ENCODE peak calls at places on chromosomes 4 and X, in six cellular contexts. One of them, this sample, is unnamed.

GRCh38 chrX:72540318-72540717 is 32.3 kb downstream of the HDAC8 start:
- DNase-seq in GM23248: peak; percentile 41
- DNase-seq in endodermal cell: no peak
- DNase-seq in transverse colon: no peak
- DNase-seq in astrocyte: peak; percentile 10
- DNase-seq in dorsolateral prefrontal cortex: no peak
- DNase-seq in this sample: no peak

GRCh38 chr4:142817442-142817841 is 28.7 kb downstream of the INPP4B start:
- DNase-seq in GM23248: peak; percentile 95
- DNase-seq in endodermal cell: no peak
- DNase-seq in transverse colon: no peak
- DNase-seq in astrocyte: peak; percentile 98
- DNase-seq in dorsolateral prefrontal cortex: no peak
- DNase-seq in this sample: no peak

GRCh38 chr4:165872443-165873297 is at the start of gene TLL1:
- DNase-seq in GM23248: no peak
- DNase-seq in endodermal cell: peak; percentile 59
- DNase-seq in transverse colon: no peak
- DNase-seq in astrocyte: peak; percentile 16
- DNase-seq in dorsolateral prefrontal cortex: peak; percentile 39
- DNase-seq in this sample: no peak

GRCh38 chr4:38322709-38323108 is 341.3 kb upstream of the KLF3 start:
- DNase-seq in GM23248: peak; percentile 89
- DNase-seq in endodermal cell: no peak
- DNase-seq in transverse colon: no peak
- DNase-seq in astrocyte: peak; percentile 82
- DNase-seq in dorsolateral prefrontal cortex: no peak
- DNase-seq in this sample: no peak

GRCh38 chrX:38804481-38805293 is 3.4 kb downstream of the MID1IP1 start:
- DNase-seq in GM23248: peak; percentile 70
- DNase-seq in endodermal cell: peak; percentile 56
- DNase-seq in transverse colon: peak; percentile 23
- DNase-seq in astrocyte: no peak
- DNase-seq in dorsolateral prefrontal cortex: peak; percentile 28
- DNase-seq in this sample: no peak

GRCh38 chrX:68686684-68687045 is 39.2 kb downstream of the STARD8 start:
- DNase-seq in GM23248: peak; percentile 22
- DNase-seq in endodermal cell: no peak
- DNase-seq in transverse colon: no peak
- DNase-seq in astrocyte: peak; percentile 20
- DNase-seq in dorsolateral prefrontal cortex: no peak
- DNase-seq in this sample: no peak

GRCh38 chrX:153651540-153652079 is 4.6 kb downstream of the DUSP9 start:
- DNase-seq in GM23248: peak; percentile 28
- DNase-seq in endodermal cell: peak; percentile 67
- DNase-seq in transverse colon: no peak
- DNase-seq in astrocyte: no peak
- DNase-seq in dorsolateral prefrontal cortex: peak; percentile 10
- DNase-seq in this sample: no peak

GRCh38 chr4:6918345-6918744 is 8.7 kb downstream of the TBC1D14 start:
- DNase-seq in GM23248: no peak
- DNase-seq in endodermal cell: peak; percentile 54
- DNase-seq in transverse colon: no peak
- DNase-seq in astrocyte: no peak
- DNase-seq in dorsolateral prefrontal cortex: no peak
- DNase-seq in this sample: no peak

GRCh38 chrX:13607996-13608365 is 38.6 kb downstream of the EGFL6 start:
- DNase-seq in GM23248: no peak
- DNase-seq in endodermal cell: peak; percentile 54
- DNase-seq in transverse colon: no peak
- DNase-seq in astrocyte: no peak
- DNase-seq in dorsolateral prefrontal cortex: no peak
- DNase-seq in this sample: no peak

GRCh38 chr4:113350576-113350975 is 301.1 kb downstream of the ANK2 start:
- DNase-seq in GM23248: no peak
- DNase-seq in endodermal cell: no peak
- DNase-seq in transverse colon: no peak
- DNase-seq in astrocyte: no peak
- DNase-seq in dorsolateral prefrontal cortex: no peak
- DNase-seq in this sample: no peak

GRCh38 chr4:171203425-171203824 is 609.8 kb upstream of the GALNTL6 start:
- DNase-seq in GM23248: no peak
- DNase-seq in endodermal cell: no peak
- DNase-seq in transverse colon: no peak
- DNase-seq in astrocyte: peak; percentile 0
- DNase-seq in dorsolateral prefrontal cortex: no peak
- DNase-seq in this sample: no peak

GRCh38 chr4:182297659-182298058 is 54.5 kb downstream of the TENM3 start:
- DNase-seq in GM23248: no peak
- DNase-seq in endodermal cell: no peak
- DNase-seq in transverse colon: no peak
- DNase-seq in astrocyte: peak; percentile 78
- DNase-seq in dorsolateral prefrontal cortex: no peak
- DNase-seq in this sample: no peak

GRCh38 chrX:41029332-41029731 is 55.9 kb upstream of the USP9X start:
- DNase-seq in GM23248: no peak
- DNase-seq in endodermal cell: no peak
- DNase-seq in transverse colon: no peak
- DNase-seq in astrocyte: no peak
- DNase-seq in dorsolateral prefrontal cortex: no peak
- DNase-seq in this sample: no peak

GRCh38 chr4:151553874-151554273 is 144.9 kb downstream of the FHIP1A start:
- DNase-seq in GM23248: no peak
- DNase-seq in endodermal cell: no peak
- DNase-seq in transverse colon: peak; percentile 82
- DNase-seq in astrocyte: no peak
- DNase-seq in dorsolateral prefrontal cortex: no peak
- DNase-seq in this sample: no peak

GRCh38 chrX:3811331-3812311 is 98.2 kb upstream of the PRKX start:
- DNase-seq in GM23248: peak; percentile 65
- DNase-seq in endodermal cell: peak; percentile 54
- DNase-seq in transverse colon: peak; percentile 28
- DNase-seq in astrocyte: peak; percentile 22
- DNase-seq in dorsolateral prefrontal cortex: peak; percentile 39
- DNase-seq in this sample: no peak

GRCh38 chr4:38280323-38280706 is 320.1 kb downstream of the PTTG2 start:
- DNase-seq in GM23248: no peak
- DNase-seq in endodermal cell: no peak
- DNase-seq in transverse colon: no peak
- DNase-seq in astrocyte: no peak
- DNase-seq in dorsolateral prefrontal cortex: no peak
- DNase-seq in this sample: no peak

GRCh38 chr4:55069248-55069647 is 56.1 kb downstream of the KDR start:
- DNase-seq in GM23248: peak; percentile 67
- DNase-seq in endodermal cell: no peak
- DNase-seq in transverse colon: no peak
- DNase-seq in astrocyte: peak; percentile 27
- DNase-seq in dorsolateral prefrontal cortex: no peak
- DNase-seq in this sample: no peak

GRCh38 chrX:70030242-70030823 is 19.4 kb downstream of the AWAT2 start:
- DNase-seq in GM23248: peak; percentile 71
- DNase-seq in endodermal cell: peak; percentile 79
- DNase-seq in transverse colon: peak; percentile 13
- DNase-seq in astrocyte: peak; percentile 12
- DNase-seq in dorsolateral prefrontal cortex: no peak
- DNase-seq in this sample: peak; percentile 31

GRCh38 chr4:149426461-149426860 is 389.2 kb downstream of the IQCM start:
- DNase-seq in GM23248: peak; percentile 74
- DNase-seq in endodermal cell: no peak
- DNase-seq in transverse colon: no peak
- DNase-seq in astrocyte: peak; percentile 49
- DNase-seq in dorsolateral prefrontal cortex: no peak
- DNase-seq in this sample: no peak

GRCh38 chr4:113026556-113026955 is 22.9 kb upstream of the ANK2 start:
- DNase-seq in GM23248: peak; percentile 69
- DNase-seq in endodermal cell: no peak
- DNase-seq in transverse colon: no peak
- DNase-seq in astrocyte: peak; percentile 57
- DNase-seq in dorsolateral prefrontal cortex: no peak
- DNase-seq in this sample: no peak

GRCh38 chr4:186297013-186297645 is 31.1 kb downstream of the F11 start:
- DNase-seq in GM23248: peak; percentile 60
- DNase-seq in endodermal cell: no peak
- DNase-seq in transverse colon: no peak
- DNase-seq in astrocyte: peak; percentile 24
- DNase-seq in dorsolateral prefrontal cortex: no peak
- DNase-seq in this sample: no peak

GRCh38 chr4:185740471-185740873 is 71.5 kb downstream of the SORBS2 start:
- DNase-seq in GM23248: no peak
- DNase-seq in endodermal cell: no peak
- DNase-seq in transverse colon: no peak
- DNase-seq in astrocyte: peak; percentile 26
- DNase-seq in dorsolateral prefrontal cortex: no peak
- DNase-seq in this sample: no peak

GRCh38 chr4:35538807-35539206 is 705.5 kb downstream of the ARAP2 start:
- DNase-seq in GM23248: no peak
- DNase-seq in endodermal cell: no peak
- DNase-seq in transverse colon: no peak
- DNase-seq in astrocyte: no peak
- DNase-seq in dorsolateral prefrontal cortex: no peak
- DNase-seq in this sample: no peak

GRCh38 chrX:109707322-109707721 is 25.7 kb downstream of the ACSL4 start:
- DNase-seq in GM23248: no peak
- DNase-seq in endodermal cell: no peak
- DNase-seq in transverse colon: no peak
- DNase-seq in astrocyte: no peak
- DNase-seq in dorsolateral prefrontal cortex: no peak
- DNase-seq in this sample: no peak

GRCh38 chr4:54063737-54064316 is 578 bp downstream of the CHIC2 start:
- DNase-seq in GM23248: peak; percentile 49
- DNase-seq in endodermal cell: peak; percentile 72
- DNase-seq in transverse colon: peak; percentile 41
- DNase-seq in astrocyte: no peak
- DNase-seq in dorsolateral prefrontal cortex: no peak
- DNase-seq in this sample: peak; percentile 24

GRCh38 chr4:176791591-176792347 is 953 bp downstream of the VEGFC start:
- DNase-seq in GM23248: peak; percentile 78
- DNase-seq in endodermal cell: peak; percentile 71
- DNase-seq in transverse colon: peak; percentile 9
- DNase-seq in astrocyte: no peak
- DNase-seq in dorsolateral prefrontal cortex: no peak
- DNase-seq in this sample: no peak

GRCh38 chr4:4395849-4396627 is 9.1 kb downstream of the NSG1 start:
- DNase-seq in GM23248: peak; percentile 48
- DNase-seq in endodermal cell: peak; percentile 78
- DNase-seq in transverse colon: no peak
- DNase-seq in astrocyte: peak; percentile 6
- DNase-seq in dorsolateral prefrontal cortex: peak; percentile 70
- DNase-seq in this sample: no peak

GRCh38 chr4:168628251-168628650 is 131.4 kb downstream of the PALLD start:
- DNase-seq in GM23248: no peak
- DNase-seq in endodermal cell: no peak
- DNase-seq in transverse colon: no peak
- DNase-seq in astrocyte: no peak
- DNase-seq in dorsolateral prefrontal cortex: no peak
- DNase-seq in this sample: no peak

GRCh38 chr4:26404597-26405323 is 83.9 kb downstream of the RBPJ start:
- DNase-seq in GM23248: no peak
- DNase-seq in endodermal cell: no peak
- DNase-seq in transverse colon: no peak
- DNase-seq in astrocyte: no peak
- DNase-seq in dorsolateral prefrontal cortex: no peak
- DNase-seq in this sample: no peak

GRCh38 chrX:24391362-24391761 is 30.9 kb downstream of the SUPT20HL1 start:
- DNase-seq in GM23248: no peak
- DNase-seq in endodermal cell: no peak
- DNase-seq in transverse colon: no peak
- DNase-seq in astrocyte: no peak
- DNase-seq in dorsolateral prefrontal cortex: no peak
- DNase-seq in this sample: no peak

GRCh38 chrX:110992611-110993010 is 103.4 kb upstream of the PAK3 start:
- DNase-seq in GM23248: peak; percentile 19
- DNase-seq in endodermal cell: peak; percentile 82
- DNase-seq in transverse colon: no peak
- DNase-seq in astrocyte: no peak
- DNase-seq in dorsolateral prefrontal cortex: no peak
- DNase-seq in this sample: no peak

GRCh38 chr4:48196758-48197504 is 62.9 kb upstream of the TXK start:
- DNase-seq in GM23248: no peak
- DNase-seq in endodermal cell: no peak
- DNase-seq in transverse colon: no peak
- DNase-seq in astrocyte: no peak
- DNase-seq in dorsolateral prefrontal cortex: no peak
- DNase-seq in this sample: no peak
- H3K27ac ChIP-seq in GM23248: no peak overlapping the region
- H3K27ac ChIP-seq in endodermal cell: no peak overlapping the region
- H3K27ac ChIP-seq in transverse colon: no peak overlapping the region
- H3K27ac ChIP-seq in astrocyte: no peak overlapping the region
- H3K27ac ChIP-seq in dorsolateral prefrontal cortex: no peak overlapping the region
- H3K27ac ChIP-seq in this sample: no peak overlapping the region

GRCh38 chr4:119653990-119654389 is 25.4 kb upstream of the PDE5A start:
- DNase-seq in GM23248: no peak
- DNase-seq in endodermal cell: no peak
- DNase-seq in transverse colon: no peak
- DNase-seq in astrocyte: no peak
- DNase-seq in dorsolateral prefrontal cortex: no peak
- DNase-seq in this sample: no peak
- H3K27ac ChIP-seq in GM23248: no peak overlapping the region
- H3K27ac ChIP-seq in endodermal cell: no peak overlapping the region
- H3K27ac ChIP-seq in transverse colon: no peak overlapping the region
- H3K27ac ChIP-seq in astrocyte: no peak overlapping the region
- H3K27ac ChIP-seq in dorsolateral prefrontal cortex: no peak overlapping the region
- H3K27ac ChIP-seq in this sample: no peak overlapping the region

GRCh38 chr4:159232465-159233106 is 129.7 kb downstream of the RAPGEF2 start:
- DNase-seq in GM23248: no peak
- DNase-seq in endodermal cell: no peak
- DNase-seq in transverse colon: no peak
- DNase-seq in astrocyte: no peak
- DNase-seq in dorsolateral prefrontal cortex: no peak
- DNase-seq in this sample: no peak

GRCh38 chr4:159227378-159227777 is 124.5 kb downstream of the RAPGEF2 start:
- DNase-seq in GM23248: peak; percentile 17
- DNase-seq in endodermal cell: no peak
- DNase-seq in transverse colon: no peak
- DNase-seq in astrocyte: peak; percentile 52
- DNase-seq in dorsolateral prefrontal cortex: no peak
- DNase-seq in this sample: no peak

GRCh38 chr4:159229164-159229563 is 126.3 kb downstream of the RAPGEF2 start:
- DNase-seq in GM23248: peak; percentile 54
- DNase-seq in endodermal cell: peak; percentile 50
- DNase-seq in transverse colon: no peak
- DNase-seq in astrocyte: peak; percentile 92
- DNase-seq in dorsolateral prefrontal cortex: no peak
- DNase-seq in this sample: no peak

GRCh38 chr4:159224412-159224811 is 121.5 kb downstream of the RAPGEF2 start:
- DNase-seq in GM23248: no peak
- DNase-seq in endodermal cell: no peak
- DNase-seq in transverse colon: no peak
- DNase-seq in astrocyte: no peak
- DNase-seq in dorsolateral prefrontal cortex: no peak
- DNase-seq in this sample: no peak

GRCh38 chr4:159227984-159228383 is 125.1 kb downstream of the RAPGEF2 start:
- DNase-seq in GM23248: peak; percentile 82
- DNase-seq in endodermal cell: peak; percentile 70
- DNase-seq in transverse colon: peak; percentile 63
- DNase-seq in astrocyte: peak; percentile 94
- DNase-seq in dorsolateral prefrontal cortex: no peak
- DNase-seq in this sample: peak; percentile 11
- H3K27ac ChIP-seq in GM23248: peak overlapping the region; percentile 54
- H3K27ac ChIP-seq in endodermal cell: peak overlapping the region; percentile 59
- H3K27ac ChIP-seq in transverse colon: peak overlapping the region; percentile 38
- H3K27ac ChIP-seq in astrocyte: peak overlapping the region; percentile 76
- H3K27ac ChIP-seq in dorsolateral prefrontal cortex: no peak overlapping the region
- H3K27ac ChIP-seq in this sample: no peak overlapping the region

GRCh38 chrX:48497871-48498270 is 10.9 kb upstream of the PORCN start:
- DNase-seq in GM23248: peak; percentile 11
- DNase-seq in endodermal cell: no peak
- DNase-seq in transverse colon: no peak
- DNase-seq in astrocyte: no peak
- DNase-seq in dorsolateral prefrontal cortex: no peak
- DNase-seq in this sample: no peak
- H3K27ac ChIP-seq in GM23248: peak overlapping the region; percentile 54
- H3K27ac ChIP-seq in endodermal cell: no peak overlapping the region
- H3K27ac ChIP-seq in transverse colon: no peak overlapping the region
- H3K27ac ChIP-seq in astrocyte: peak overlapping the region; percentile 61
- H3K27ac ChIP-seq in dorsolateral prefrontal cortex: no peak overlapping the region
- H3K27ac ChIP-seq in this sample: no peak overlapping the region